ENCODE peak calls at places on chromosomes 12 and 14, in seven cellular contexts. J, D, H, K, I, Y and S are unnamed samples.

GRCh38 chr14:24070285-24071143 is 848 bp upstream of the CPNE6 start:
- DNase-seq in J (no peak), D (no peak), H (no peak), K (peak), I (no peak), Y (no peak), S (no peak)

GRCh38 chr14:89349196-89350008 is 67.6 kb downstream of the FOXN3 start:
- DNase-seq in J (no peak), D (peak), H (no peak), K (no peak), I (peak), Y (no peak), S (no peak)

GRCh38 chr14:80764921-80765507 is 176.5 kb downstream of the CEP128 start:
- DNase-seq in J (no peak), D (no peak), H (no peak), K (no peak), I (no peak), Y (no peak), S (no peak)

GRCh38 chr14:44453433-44454171 is 53.5 kb downstream of the FSCB start:
- DNase-seq in J (no peak), D (no peak), H (peak), K (no peak), I (no peak), Y (no peak), S (no peak)

GRCh38 chr12:3809357-3810015 is 56.6 kb upstream of the CRACR2A start:
- DNase-seq in J (no peak), D (no peak), H (no peak), K (no peak), I (no peak), Y (no peak), S (no peak)

GRCh38 chr14:61033851-61034250 is 52.8 kb downstream of the SLC38A6 start:
- DNase-seq in J (no peak), D (no peak), H (no peak), K (no peak), I (no peak), Y (no peak), S (no peak)

GRCh38 chr12:28294300-28294699 is 104.0 kb downstream of the CCDC91 start:
- DNase-seq in J (no peak), D (no peak), H (no peak), K (no peak), I (no peak), Y (no peak), S (no peak)

GRCh38 chr12:46049665-46050064 is 59.3 kb upstream of the SCAF11 start:
- DNase-seq in J (no peak), D (no peak), H (no peak), K (no peak), I (no peak), Y (no peak), S (no peak)

GRCh38 chr12:852864-853263 is 96.6 kb downstream of the RAD52 start:
- DNase-seq in J (no peak), D (no peak), H (no peak), K (no peak), I (no peak), Y (no peak), S (no peak)

GRCh38 chr14:102786758-102787157 is 9.5 kb downstream of the TRAF3 start:
- DNase-seq in J (no peak), D (no peak), H (no peak), K (no peak), I (no peak), Y (no peak), S (no peak)

GRCh38 chr12:121038861-121039654 is at the start of gene OASL:
- DNase-seq in J (peak), D (peak), H (peak), K (peak), I (peak), Y (peak), S (no peak)

GRCh38 chr12:108832730-108833354 is 24.5 kb downstream of the SSH1 start:
- DNase-seq in J (no peak), D (peak), H (peak), K (peak), I (no peak), Y (no peak), S (no peak)

GRCh38 chr14:77531071-77531470 is 32.5 kb upstream of the ISM2 start:
- DNase-seq in J (no peak), D (no peak), H (no peak), K (no peak), I (no peak), Y (no peak), S (no peak)

GRCh38 chr14:97185186-97185585 is 388.0 kb downstream of the VRK1 start:
- DNase-seq in J (no peak), D (no peak), H (no peak), K (no peak), I (peak), Y (no peak), S (peak)

GRCh38 chr12:120013659-120014380 is 24.8 kb downstream of the BICDL1 start:
- DNase-seq in J (no peak), D (no peak), H (no peak), K (no peak), I (no peak), Y (peak), S (no peak)

GRCh38 chr12:89497467-89497866 is 27.1 kb downstream of the GALNT4 start:
- DNase-seq in J (no peak), D (no peak), H (no peak), K (no peak), I (no peak), Y (no peak), S (no peak)

GRCh38 chr12:128982933-128983332 is 129.7 kb downstream of the GLT1D1 start:
- DNase-seq in J (no peak), D (no peak), H (no peak), K (no peak), I (no peak), Y (no peak), S (no peak)

GRCh38 chr14:103562385-103563088 is at the start of the genes BAG5 and COA8:
- DNase-seq in J (peak), D (peak), H (peak), K (peak), I (peak), Y (peak), S (peak)

GRCh38 chr14:105118646-105119409 is 49.7 kb downstream of the JAG2 start:
- DNase-seq in J (no peak), D (peak), H (peak), K (peak), I (peak), Y (no peak), S (no peak)

GRCh38 chr14:24246765-24247212 is 4.4 kb upstream of the TINF2 start:
- DNase-seq in J (peak), D (no peak), H (no peak), K (no peak), I (no peak), Y (no peak), S (no peak)

GRCh38 chr14:68940614-68941185 is 38.4 kb downstream of the ACTN1 start:
- DNase-seq in J (no peak), D (no peak), H (no peak), K (no peak), I (no peak), Y (no peak), S (no peak)

GRCh38 chr14:34363733-34364134 is 98.3 kb downstream of the SPTSSA start:
- DNase-seq in J (peak), D (no peak), H (no peak), K (no peak), I (no peak), Y (no peak), S (no peak)

GRCh38 chr12:54853933-54854538 is at the start of gene MUCL1:
- DNase-seq in J (no peak), D (peak), H (peak), K (no peak), I (peak), Y (peak), S (peak)

GRCh38 chr14:100282766-100283419 is 23.4 kb downstream of the SLC25A29 start:
- DNase-seq in J (peak), D (no peak), H (peak), K (no peak), I (no peak), Y (no peak), S (no peak)

GRCh38 chr14:95361373-95362179 is 41.9 kb upstream of the CLMN start:
- DNase-seq in J (peak), D (peak), H (peak), K (peak), I (peak), Y (no peak), S (peak)

GRCh38 chr14:94312481-94313246 is 10.5 kb downstream of the SERPINA6 start:
- DNase-seq in J (no peak), D (no peak), H (no peak), K (no peak), I (no peak), Y (no peak), S (no peak)

GRCh38 chr14:27605298-27605697 is 1007.5 kb upstream of the NOVA1 start:
- DNase-seq in J (no peak), D (no peak), H (no peak), K (no peak), I (no peak), Y (no peak), S (no peak)

GRCh38 chr12:48454675-48455074 is 17.7 kb upstream of the ANP32D start:
- DNase-seq in J (no peak), D (no peak), H (no peak), K (no peak), I (peak), Y (no peak), S (no peak)

GRCh38 chr14:101395779-101396178 is 165.5 kb upstream of the DIO3 start:
- DNase-seq in J (no peak), D (no peak), H (no peak), K (no peak), I (no peak), Y (no peak), S (no peak)

GRCh38 chr12:117468016-117468415 is 106.6 kb upstream of the NOS1 start:
- DNase-seq in J (no peak), D (no peak), H (no peak), K (no peak), I (no peak), Y (no peak), S (no peak)

GRCh38 chr12:47361389-47362031 is 281.8 kb upstream of the AMIGO2 start:
- DNase-seq in J (no peak), D (peak), H (no peak), K (no peak), I (no peak), Y (peak), S (peak)
- TF ChIP-seq CTCF in J (no peak), D (no peak), H (no peak), K (no peak), I (no peak), Y (no peak), S (no peak)

GRCh38 chr12:91180577-91180976 is 2.0 kb downstream of the DCN start:
- DNase-seq in J (no peak), D (no peak), H (no peak), K (no peak), I (peak), Y (no peak), S (no peak)

GRCh38 chr12:91179315-91179714 is 3.3 kb downstream of the DCN start:
- DNase-seq in J (no peak), D (peak), H (no peak), K (no peak), I (no peak), Y (no peak), S (no peak)

GRCh38 chr12:91181053-91181452 is 1.6 kb downstream of the DCN start:
- DNase-seq in J (no peak), D (no peak), H (no peak), K (no peak), I (no peak), Y (no peak), S (no peak)

GRCh38 chr12:91178801-91179200 is 3.8 kb downstream of the DCN start:
- DNase-seq in J (no peak), D (no peak), H (no peak), K (no peak), I (no peak), Y (no peak), S (no peak)

DNA sequence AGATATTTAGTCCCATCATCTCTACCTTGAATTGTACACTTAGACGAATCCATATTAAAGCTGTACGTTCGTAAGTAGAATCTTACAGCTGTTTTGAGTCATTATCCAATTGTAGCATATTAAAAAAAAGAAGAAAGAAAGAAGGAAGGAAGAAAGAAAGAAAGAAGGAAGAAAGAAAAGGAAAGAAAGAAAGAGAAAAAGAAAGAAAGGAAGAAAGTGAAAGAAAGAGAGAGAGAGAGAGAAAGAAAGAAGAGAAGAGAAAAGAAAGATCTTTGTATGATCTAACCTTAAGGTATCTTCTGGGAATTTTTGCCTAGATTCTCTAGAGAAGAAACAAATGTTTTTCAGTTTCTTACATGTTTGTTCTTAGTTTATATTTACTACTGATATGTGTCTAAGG is 2.5 kb downstream of the DCN start:
- DNase-seq in J (no peak), D (no peak), H (no peak), K (no peak), I (no peak), Y (no peak), S (no peak)
- H3K27ac ChIP-seq in J (peak), D (no peak), H (no peak), K (peak), I (peak), Y (no peak), S (peak)

DNA sequence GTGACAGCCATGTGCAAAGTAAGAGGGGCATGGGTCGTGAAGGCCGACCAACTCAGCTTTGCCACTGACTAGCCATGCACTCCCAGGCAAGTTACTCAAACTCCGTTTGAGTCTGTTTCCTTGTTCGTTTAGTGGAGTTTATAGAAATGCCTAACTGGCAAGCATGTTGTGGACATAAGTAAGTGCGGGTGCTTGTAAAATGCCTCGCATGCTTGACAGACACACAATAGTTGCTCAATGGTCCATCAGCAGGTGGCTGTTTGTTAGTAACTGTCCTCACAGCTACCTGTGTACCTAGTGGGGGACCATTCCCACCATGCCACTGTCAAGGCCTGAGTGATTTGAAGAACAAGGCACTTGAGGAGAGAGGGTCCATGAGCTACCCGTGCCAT is 338.3 kb downstream of the DPF3 start:
- DNase-seq in J (no peak), D (no peak), H (no peak), K (no peak), I (no peak), Y (no peak), S (no peak)
- TF ChIP-seq CTCF in J (no peak), D (no peak), H (no peak), K (no peak), I (no peak), Y (no peak), S (no peak)

DNA sequence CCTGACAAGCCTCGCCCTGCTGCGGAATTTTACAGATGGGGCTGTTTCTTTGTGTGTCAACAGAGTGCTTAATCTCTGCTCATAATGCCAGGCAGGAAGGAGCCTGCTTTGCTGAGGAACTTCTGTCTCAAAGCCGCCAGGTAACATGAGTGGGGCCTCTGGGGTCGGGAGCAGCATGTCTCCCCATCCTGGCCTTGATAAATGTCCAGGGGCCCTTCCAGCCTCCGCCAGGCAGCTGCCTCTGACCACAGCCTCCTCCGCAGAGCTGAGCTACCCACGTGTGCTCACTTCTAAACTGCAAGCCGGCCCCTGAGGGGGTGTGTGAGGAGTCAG is 115.9 kb upstream of the NCOR2 start:
- DNase-seq in J (no peak), D (no peak), H (peak), K (peak), I (peak), Y (no peak), S (no peak)
- H3K27ac ChIP-seq in J (peak), D (no peak), H (peak), K (peak), I (peak), Y (no peak), S (no peak)

GRCh38 chr12:112297188-112297587 is 85.0 kb downstream of the HECTD4 start:
- DNase-seq in J (no peak), D (no peak), H (no peak), K (no peak), I (no peak), Y (no peak), S (no peak)

GRCh38 chr12:112296183-112296582 is 86.0 kb downstream of the HECTD4 start:
- DNase-seq in J (no peak), D (no peak), H (no peak), K (no peak), I (no peak), Y (no peak), S (no peak)

GRCh38 chr12:112299704-112300103 is 82.5 kb downstream of the HECTD4 start:
- DNase-seq in J (no peak), D (no peak), H (no peak), K (no peak), I (no peak), Y (no peak), S (no peak)

DNA sequence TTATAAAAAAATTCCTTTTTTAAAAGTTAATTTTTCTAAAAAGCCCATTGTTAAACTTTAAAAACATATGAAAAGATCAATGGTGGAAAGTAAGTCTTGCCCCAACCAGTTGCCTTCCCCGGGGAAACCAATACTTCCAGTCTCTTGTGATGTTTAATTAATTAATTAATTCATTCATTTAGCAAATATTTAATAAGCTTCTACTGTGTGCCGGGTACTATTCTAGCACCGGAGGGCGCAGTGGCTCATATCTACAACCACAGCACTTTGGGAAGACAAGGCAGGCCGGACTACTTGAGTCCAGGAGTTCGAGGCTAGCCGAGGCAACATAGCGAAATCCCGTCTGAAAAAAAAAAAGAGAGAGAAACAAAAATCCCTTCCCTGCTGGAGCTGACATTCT is 87.4 kb downstream of the HECTD4 start:
- DNase-seq in J (no peak), D (no peak), H (no peak), K (no peak), I (peak), Y (no peak), S (no peak)
- TF ChIP-seq CTCF in J (no peak), D (no peak), H (peak), K (no peak), I (no peak), Y (no peak), S (no peak)

DNA sequence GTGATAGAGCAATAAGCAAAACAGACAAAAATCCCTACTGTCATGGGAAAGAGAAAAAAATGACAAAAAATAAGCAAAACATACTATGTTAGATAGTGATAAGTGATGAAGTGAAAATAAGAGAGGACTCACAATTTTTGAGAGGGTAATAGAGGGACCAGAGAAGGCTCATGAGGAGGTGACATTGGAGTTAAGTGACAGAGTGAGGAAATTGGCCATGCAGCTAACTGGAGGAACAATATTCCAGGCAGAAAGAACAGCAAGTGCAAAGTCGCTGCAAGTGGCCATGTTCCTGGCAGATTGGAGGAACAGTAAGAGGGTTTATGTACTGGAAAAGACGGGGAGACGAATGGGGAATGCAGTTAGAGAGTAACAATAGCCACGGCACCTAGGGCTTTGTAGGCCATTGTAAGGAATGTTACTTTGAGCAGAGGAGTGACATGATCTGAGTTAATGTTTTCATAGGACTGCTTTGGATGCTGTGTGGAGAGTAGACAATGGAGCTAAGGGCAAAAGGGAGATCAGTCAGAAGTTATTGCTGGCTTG is 1.4 kb upstream of the SAV1 start:
- DNase-seq in J (no peak), D (no peak), H (no peak), K (no peak), I (no peak), Y (no peak), S (no peak)
- H3K27ac ChIP-seq in J (no peak), D (peak), H (no peak), K (no peak), I (no peak), Y (no peak), S (peak)

GRCh38 chr14:47921133-47921532 is 245.7 kb upstream of the MDGA2 start:
- DNase-seq in J (no peak), D (no peak), H (no peak), K (no peak), I (no peak), Y (no peak), S (no peak)
- TF ChIP-seq CTCF in J (no peak), D (no peak), H (no peak), K (no peak), I (no peak), Y (no peak), S (no peak)

GRCh38 chr12:65533177-65533883 is 254.8 kb downstream of the MSRB3 start:
- DNase-seq in J (no peak), D (no peak), H (no peak), K (no peak), I (no peak), Y (no peak), S (no peak)
- H3K27ac ChIP-seq in J (no peak), D (peak), H (no peak), K (no peak), I (peak), Y (no peak), S (no peak)